ENCODE peak calls at places on chromosomes 12 and 14, in five cellular contexts. S is breast epithelium, X is A549, Y is testis, D is HepG2. E is an unnamed sample.

GRCh38 chr12:112964915-112965314 is 13.4 kb upstream of the OAS2 start:
- DNase-seq in S (no peak), D (no peak), Y (no peak), X (no peak), E (peak)

GRCh38 chr12:93115646-93116045 is 186.6 kb upstream of the EEA1 start:
- DNase-seq in X (no peak), D (no peak), Y (peak), S (no peak), E (no peak)

GRCh38 chr12:95918194-95918993 is 24.0 kb downstream of the CCDC38 start:
- DNase-seq in D (peak), S (no peak), Y (peak), X (peak), E (no peak)

GRCh38 chr12:6562881-6563280 is 5.2 kb downstream of the NOP2 start:
- DNase-seq in Y (no peak), D (no peak), S (no peak), X (no peak), E (no peak)

GRCh38 chr12:3272958-3273357 is 195.8 kb downstream of the TSPAN9 start:
- DNase-seq in S (no peak), Y (no peak), X (no peak), D (no peak), E (no peak)

GRCh38 chr12:6914246-6914947 is at the start of gene ENO2:
- DNase-seq in S (no peak), X (peak), D (peak), Y (peak), E (peak)

GRCh38 chr12:105092336-105092735 is 8.1 kb upstream of the ALDH1L2 start:
- DNase-seq in Y (no peak), D (no peak), X (no peak), S (no peak), E (no peak)

GRCh38 chr14:94394025-94394493 is 5.7 kb upstream of the SERPINA1 start:
- DNase-seq in S (no peak), D (peak), X (no peak), Y (no peak), E (no peak)

GRCh38 chr12:126493366-126494108 is 1428.3 kb downstream of the AACS start:
- DNase-seq in X (no peak), Y (no peak), D (no peak), S (no peak), E (no peak)

GRCh38 chr14:42490536-42490935 is 883.9 kb downstream of the LRFN5 start:
- DNase-seq in D (no peak), S (no peak), X (no peak), Y (no peak), E (no peak)

DNA sequence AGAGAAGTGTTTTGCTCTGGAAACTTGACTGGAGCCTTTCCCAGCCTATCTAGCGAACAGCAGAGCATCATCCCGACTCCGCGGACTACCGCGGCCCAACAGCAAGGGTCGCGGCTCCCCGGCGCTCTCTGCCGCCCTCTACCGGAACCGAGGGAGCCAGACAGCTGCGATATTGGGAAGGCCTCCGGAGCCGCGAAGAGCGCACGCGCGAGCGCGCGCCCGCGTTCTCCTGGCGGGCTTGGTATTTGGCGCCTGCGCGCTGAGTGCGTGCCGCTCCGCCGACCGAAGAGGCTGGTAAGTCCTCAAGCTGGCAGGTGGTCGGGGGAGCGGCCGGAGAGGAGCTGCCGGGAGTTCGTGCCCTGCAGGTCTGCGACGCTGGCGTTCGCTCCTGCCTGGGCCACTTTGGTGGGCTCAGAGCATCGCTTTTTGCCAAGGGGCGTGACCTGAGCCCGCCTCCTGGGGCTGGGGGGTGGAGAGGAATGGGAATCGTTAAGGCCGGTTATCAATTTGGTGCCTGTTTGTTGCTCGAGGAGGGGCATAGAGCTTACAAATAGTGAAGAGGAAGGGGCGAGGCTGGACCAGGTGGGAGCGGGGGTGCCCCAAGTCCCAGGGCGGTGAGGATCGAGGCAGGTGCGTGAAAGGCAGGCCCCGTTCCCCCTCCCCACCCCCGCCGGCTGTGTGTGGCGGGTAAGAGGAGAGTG is at the start of gene TMEM106C:
- DNase-seq in D (peak), X (peak), Y (peak), S (peak), E (peak)
- TF ChIP-seq POLR2A in D (peak), X (peak), Y (no peak), S (peak), E (no peak)

DNA sequence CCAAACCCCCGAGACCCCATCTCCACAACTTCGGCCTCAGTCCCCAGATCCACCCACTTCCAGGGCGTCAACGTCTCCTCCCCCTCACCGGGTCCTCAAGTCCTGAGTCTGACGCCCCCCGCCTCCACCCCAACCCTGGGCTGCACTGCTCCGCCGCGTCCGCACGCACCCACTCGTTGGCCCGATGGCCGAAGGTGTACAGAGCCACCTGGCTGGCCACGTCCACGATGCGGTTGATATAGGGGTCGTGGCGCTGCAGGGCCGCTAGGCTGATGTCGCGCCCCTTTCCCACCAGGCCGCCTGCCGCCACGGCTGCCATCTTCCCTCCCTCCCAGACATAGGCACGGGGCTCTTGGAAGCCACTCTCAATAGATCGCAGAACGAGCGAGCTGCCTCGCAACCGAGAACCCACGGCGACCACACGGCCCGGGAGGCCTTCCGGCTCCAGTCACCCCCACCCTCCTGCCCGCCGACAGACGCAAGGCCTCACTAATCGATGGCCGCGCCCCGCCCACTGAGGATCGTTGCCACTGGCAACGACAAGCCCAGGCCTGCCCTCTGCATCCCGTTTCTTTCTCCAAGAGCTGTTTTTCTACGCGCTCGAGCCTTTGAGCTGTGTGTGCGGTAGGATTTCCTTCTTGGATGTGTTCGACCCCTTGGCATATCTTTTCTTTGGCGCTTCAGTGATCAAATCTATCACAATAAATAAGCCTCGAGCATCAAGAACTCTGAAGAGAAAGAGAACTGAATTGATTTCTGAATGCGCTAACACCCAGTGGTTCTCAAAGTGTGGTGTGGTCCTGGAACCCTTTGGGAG is at the start of gene DCP1B:
- DNase-seq in S (peak), D (peak), Y (peak), X (peak), E (peak)
- TF ChIP-seq CTCF in S (no peak), D (peak), Y (no peak), X (no peak), E (no peak)

GRCh38 chr12:25985296-25985992 is 27.0 kb downstream of the RASSF8 start:
- DNase-seq in X (no peak), S (no peak), Y (no peak), D (no peak), E (no peak)

GRCh38 chr12:25992026-25992782 is 33.7 kb downstream of the RASSF8 start:
- DNase-seq in D (no peak), S (no peak), X (no peak), Y (no peak), E (no peak)

GRCh38 chr12:25986169-25986568 is 27.7 kb downstream of the RASSF8 start:
- DNase-seq in D (no peak), X (no peak), Y (no peak), S (no peak), E (no peak)

GRCh38 chr12:25990495-25990894 is 32.0 kb downstream of the RASSF8 start:
- DNase-seq in X (no peak), Y (no peak), S (no peak), D (no peak), E (no peak)

GRCh38 chr12:25988505-25988904 is 30.0 kb downstream of the RASSF8 start:
- DNase-seq in S (no peak), X (no peak), Y (no peak), D (no peak), E (no peak)
- TF ChIP-seq POLR2A in S (no peak), X (no peak), Y (no peak), D (no peak), E (no peak)

GRCh38 chr14:68683326-68683725 is 109.5 kb downstream of the ZFP36L1 start:
- DNase-seq in Y (no peak), S (no peak), X (no peak), D (no peak), E (no peak)
- TF ChIP-seq CTCF in Y (no peak), S (no peak), X (no peak), D (no peak), E (no peak)

DNA sequence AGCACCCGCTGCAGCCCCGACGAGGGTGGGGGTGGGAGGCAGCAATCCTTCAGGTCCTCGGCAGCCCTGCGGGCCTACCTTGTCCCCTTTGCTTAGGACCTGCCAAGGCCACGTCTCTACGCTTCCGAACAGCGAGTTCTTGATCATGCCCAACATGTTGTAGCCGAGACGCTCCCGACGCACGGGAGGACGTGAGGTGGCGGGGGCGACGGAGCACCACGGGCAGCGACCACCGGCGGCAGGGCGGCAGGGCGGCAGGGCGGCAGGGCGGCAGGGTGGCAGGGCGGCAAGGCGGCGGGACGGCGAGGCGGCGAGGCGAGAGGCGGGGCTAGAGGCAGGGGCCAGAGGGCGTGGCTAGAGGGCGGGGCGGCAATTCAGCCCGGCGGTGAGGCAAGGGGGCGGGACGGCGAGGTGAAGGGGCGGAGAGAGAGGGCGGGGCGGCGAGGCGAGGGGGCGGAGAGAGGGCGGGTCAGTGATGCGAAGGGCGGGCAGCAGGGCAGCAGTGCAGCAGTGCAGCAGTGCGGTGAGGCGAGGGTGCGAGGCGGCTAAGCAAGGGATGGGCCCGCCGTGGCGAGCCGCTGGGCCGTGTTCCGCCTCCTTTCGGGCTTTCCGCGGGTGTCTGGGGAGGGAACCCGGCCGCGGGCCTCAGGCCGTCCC is at the start of gene HEBP1:
- DNase-seq in S (peak), X (peak), Y (peak), D (peak), E (peak)
- TF ChIP-seq POLR2A in S (peak), X (peak), Y (peak), D (peak), E (no peak)

GRCh38 chr12:32918890-32919791 is 22.6 kb upstream of the PKP2 start:
- DNase-seq in D (peak), Y (peak), X (no peak), S (no peak), E (no peak)
- TF ChIP-seq CTCF in D (peak), Y (peak), X (peak), S (peak), E (no peak)

DNA sequence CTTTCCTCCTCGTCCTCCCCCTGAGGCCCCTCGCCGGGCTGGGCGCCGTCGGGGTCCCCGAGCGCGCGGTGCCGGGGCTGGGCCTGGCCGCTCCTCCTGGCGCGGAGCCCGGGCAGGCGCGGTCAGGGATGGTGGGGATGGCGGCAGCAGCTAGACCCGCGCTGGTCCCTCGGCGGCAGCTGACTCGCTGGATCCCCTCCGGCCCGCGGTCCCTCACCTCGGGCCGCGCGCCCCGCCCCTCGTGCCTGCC is at the start of gene SLC25A29:
- DNase-seq in X (no peak), S (no peak), Y (no peak), D (no peak), E (no peak)
- TF ChIP-seq POLR2A in X (no peak), S (no peak), Y (no peak), D (no peak), E (no peak)

E was measured in lower leg skin.